ENCODE peak calls at places on chromosomes 13 and 19, in ten cellular contexts. F, C, L, P, J, A, U, B, Y and H are unnamed samples.

GRCh38 chr19:41325947-41326706 is 16.2 kb downstream of the CCDC97 start:
- DNase-seq in F (no peak), C (no peak), L (no peak), P (peak), J (peak), A (no peak), U (no peak), B (no peak), Y (peak), H (no peak)

GRCh38 chr13:75196112-75196855 is 285.7 kb downstream of the TBC1D4 start:
- DNase-seq in F (no peak), C (no peak), L (no peak), P (peak), J (no peak), A (no peak), U (no peak), B (no peak), Y (no peak), H (no peak)

GRCh38 chr19:2059422-2060201 is 8.6 kb upstream of the MKNK2 start:
- DNase-seq in F (no peak), C (peak), L (no peak), P (peak), J (peak), A (peak), U (peak), B (peak), Y (no peak), H (no peak)

GRCh38 chr13:27970382-27971235 is 1.5 kb upstream of the CDX2 start:
- DNase-seq in F (no peak), C (no peak), L (no peak), P (no peak), J (peak), A (no peak), U (no peak), B (no peak), Y (no peak), H (no peak)

GRCh38 chr13:37226966-37227365 is 121.5 kb upstream of the CSNK1A1L start:
- DNase-seq in F (no peak), C (no peak), L (peak), P (peak), J (no peak), A (no peak), U (no peak), B (no peak), Y (no peak), H (no peak)

GRCh38 chr19:3249408-3249807 is 24.9 kb downstream of the CELF5 start:
- DNase-seq in F (no peak), C (peak), L (no peak), P (no peak), J (peak), A (no peak), U (no peak), B (no peak), Y (no peak), H (no peak)

GRCh38 chr13:33125821-33126570 is 109.8 kb downstream of the KL start:
- DNase-seq in F (peak), C (peak), L (peak), P (peak), J (peak), A (no peak), U (peak), B (peak), Y (no peak), H (peak)

GRCh38 chr19:48714759-48715261 is 4.7 kb downstream of the MAMSTR start:
- DNase-seq in F (no peak), C (no peak), L (no peak), P (no peak), J (peak), A (no peak), U (no peak), B (no peak), Y (no peak), H (no peak)

GRCh38 chr13:59837101-59837500 is 326.6 kb downstream of the DIAPH3 start:
- DNase-seq in F (no peak), C (no peak), L (no peak), P (no peak), J (no peak), A (no peak), U (no peak), B (no peak), Y (no peak), H (no peak)

GRCh38 chr13:108276060-108276459 is 6.5 kb downstream of the TNFSF13B start:
- DNase-seq in F (no peak), C (no peak), L (no peak), P (no peak), J (no peak), A (no peak), U (no peak), B (no peak), Y (no peak), H (no peak)

GRCh38 chr13:82654851-82655517 is 1227.3 kb downstream of the SLITRK1 start:
- DNase-seq in F (no peak), C (no peak), L (no peak), P (peak), J (no peak), A (no peak), U (no peak), B (peak), Y (no peak), H (no peak)

GRCh38 chr19:44662686-44663085 is 8.6 kb upstream of the CEACAM19 start:
- DNase-seq in F (no peak), C (no peak), L (no peak), P (peak), J (peak), A (no peak), U (no peak), B (no peak), Y (no peak), H (no peak)

GRCh38 chr19:44603201-44603945 is 10.0 kb upstream of the IGSF23 start:
- DNase-seq in F (no peak), C (no peak), L (no peak), P (peak), J (peak), A (no peak), U (no peak), B (peak), Y (no peak), H (no peak)

GRCh38 chr19:33143897-33144405 is 12.0 kb downstream of the WDR88 start:
- DNase-seq in F (no peak), C (peak), L (peak), P (peak), J (peak), A (peak), U (peak), B (peak), Y (peak), H (peak)

GRCh38 chr19:13014101-13014920 is 19.0 kb downstream of the NFIX start:
- DNase-seq in F (no peak), C (no peak), L (no peak), P (no peak), J (peak), A (no peak), U (no peak), B (no peak), Y (no peak), H (no peak)

GRCh38 chr13:101785858-101786257 is 333.4 kb downstream of the ITGBL1 start:
- DNase-seq in F (no peak), C (peak), L (no peak), P (peak), J (no peak), A (no peak), U (peak), B (no peak), Y (no peak), H (peak)

GRCh38 chr13:112182831-112183543 is 116.0 kb downstream of the SOX1 start:
- DNase-seq in F (no peak), C (no peak), L (no peak), P (no peak), J (no peak), A (no peak), U (no peak), B (peak), Y (no peak), H (no peak)

GRCh38 chr19:6362351-6362801 is 1.0 kb downstream of the CLPP start:
- DNase-seq in F (no peak), C (no peak), L (no peak), P (no peak), J (peak), A (no peak), U (peak), B (no peak), Y (peak), H (no peak)

GRCh38 chr13:29730253-29730652 is 120.2 kb downstream of the UBL3 start:
- DNase-seq in F (no peak), C (no peak), L (no peak), P (no peak), J (no peak), A (no peak), U (no peak), B (no peak), Y (no peak), H (no peak)

GRCh38 chr13:83248751-83249150 is 633.5 kb downstream of the SLITRK1 start:
- DNase-seq in F (no peak), C (no peak), L (no peak), P (no peak), J (peak), A (no peak), U (no peak), B (no peak), Y (no peak), H (no peak)